ENCODE peak calls at places on chromosomes 13 and 19, in nine cellular contexts. One of them, this sample, is unnamed.
A peak's percentile ranks its signal among the peaks of the same experiment; 100 is the strongest.

GRCh38 chr19:46878613-46879375 is 18.0 kb downstream of the ARHGAP35 start:
- DNase-seq in lung: no peak
- DNase-seq in brain microvascular endothelial cell: peak; percentile 91
- DNase-seq in thoracic aorta: no peak
- DNase-seq in psoas muscle: no peak
- DNase-seq in activated CD8-positive, alpha-beta T cell treated with anti-CD3 and anti-CD28 coated beads for 36 hours: peak; percentile 28
- DNase-seq in CD4-positive, alpha-beta T cell: no peak
- DNase-seq in Calu3: no peak
- DNase-seq in adrenal gland: no peak
- DNase-seq in this sample: no peak

GRCh38 chr13:30791354-30791921 is 56.1 kb downstream of the ALOX5AP start:
- DNase-seq in CD4-positive, alpha-beta T cell: no peak
- DNase-seq in brain microvascular endothelial cell: no peak
- DNase-seq in lung: no peak
- DNase-seq in Calu3: no peak
- DNase-seq in psoas muscle: no peak
- DNase-seq in thoracic aorta: no peak
- DNase-seq in adrenal gland: no peak
- DNase-seq in activated CD8-positive, alpha-beta T cell treated with anti-CD3 and anti-CD28 coated beads for 36 hours: no peak
- DNase-seq in this sample: no peak

GRCh38 chr13:44934724-44935123 is 54.5 kb downstream of the NUFIP1 start:
- DNase-seq in psoas muscle: no peak
- DNase-seq in Calu3: no peak
- DNase-seq in activated CD8-positive, alpha-beta T cell treated with anti-CD3 and anti-CD28 coated beads for 36 hours: no peak
- DNase-seq in adrenal gland: no peak
- DNase-seq in CD4-positive, alpha-beta T cell: no peak
- DNase-seq in brain microvascular endothelial cell: no peak
- DNase-seq in thoracic aorta: no peak
- DNase-seq in lung: no peak
- DNase-seq in this sample: no peak

GRCh38 chr13:74067818-74068217 is 66.4 kb downstream of the KLF12 start:
- DNase-seq in activated CD8-positive, alpha-beta T cell treated with anti-CD3 and anti-CD28 coated beads for 36 hours: no peak
- DNase-seq in psoas muscle: no peak
- DNase-seq in lung: no peak
- DNase-seq in CD4-positive, alpha-beta T cell: no peak
- DNase-seq in thoracic aorta: no peak
- DNase-seq in Calu3: no peak
- DNase-seq in brain microvascular endothelial cell: no peak
- DNase-seq in adrenal gland: no peak
- DNase-seq in this sample: no peak

GRCh38 chr13:80716610-80717081 is 375.7 kb upstream of the SPRY2 start:
- DNase-seq in lung: peak; percentile 39
- DNase-seq in brain microvascular endothelial cell: no peak
- DNase-seq in CD4-positive, alpha-beta T cell: no peak
- DNase-seq in thoracic aorta: no peak
- DNase-seq in adrenal gland: peak; percentile 9
- DNase-seq in Calu3: peak; percentile 6
- DNase-seq in activated CD8-positive, alpha-beta T cell treated with anti-CD3 and anti-CD28 coated beads for 36 hours: no peak
- DNase-seq in psoas muscle: no peak
- DNase-seq in this sample: peak; percentile 47

GRCh38 chr19:18789883-18790565 is 1.1 kb downstream of the COMP start:
- DNase-seq in lung: no peak
- DNase-seq in thoracic aorta: no peak
- DNase-seq in psoas muscle: peak; percentile 64
- DNase-seq in brain microvascular endothelial cell: no peak
- DNase-seq in CD4-positive, alpha-beta T cell: no peak
- DNase-seq in Calu3: no peak
- DNase-seq in adrenal gland: no peak
- DNase-seq in activated CD8-positive, alpha-beta T cell treated with anti-CD3 and anti-CD28 coated beads for 36 hours: peak; percentile 46
- DNase-seq in this sample: no peak

GRCh38 chr13:78750735-78751134 is 91.8 kb upstream of the OBI1 start:
- DNase-seq in lung: no peak
- DNase-seq in thoracic aorta: no peak
- DNase-seq in Calu3: no peak
- DNase-seq in CD4-positive, alpha-beta T cell: no peak
- DNase-seq in activated CD8-positive, alpha-beta T cell treated with anti-CD3 and anti-CD28 coated beads for 36 hours: no peak
- DNase-seq in brain microvascular endothelial cell: no peak
- DNase-seq in adrenal gland: no peak
- DNase-seq in psoas muscle: no peak
- DNase-seq in this sample: no peak

GRCh38 chr13:33615436-33615835 is 202.5 kb upstream of the RFC3 start:
- DNase-seq in CD4-positive, alpha-beta T cell: no peak
- DNase-seq in activated CD8-positive, alpha-beta T cell treated with anti-CD3 and anti-CD28 coated beads for 36 hours: no peak
- DNase-seq in psoas muscle: no peak
- DNase-seq in thoracic aorta: no peak
- DNase-seq in Calu3: no peak
- DNase-seq in lung: no peak
- DNase-seq in adrenal gland: no peak
- DNase-seq in brain microvascular endothelial cell: no peak
- DNase-seq in this sample: no peak

GRCh38 chr13:48769107-48769704 is 115.5 kb downstream of the CYSLTR2 start:
- DNase-seq in activated CD8-positive, alpha-beta T cell treated with anti-CD3 and anti-CD28 coated beads for 36 hours: peak; percentile 93
- DNase-seq in thoracic aorta: peak; percentile 85
- DNase-seq in CD4-positive, alpha-beta T cell: peak; percentile 81
- DNase-seq in Calu3: peak; percentile 80
- DNase-seq in adrenal gland: peak; percentile 86
- DNase-seq in lung: peak; percentile 86
- DNase-seq in brain microvascular endothelial cell: peak; percentile 95
- DNase-seq in psoas muscle: peak; percentile 31
- DNase-seq in this sample: no peak

GRCh38 chr13:49302222-49302621 is 54.5 kb downstream of the CDADC1 start:
- DNase-seq in CD4-positive, alpha-beta T cell: no peak
- DNase-seq in thoracic aorta: no peak
- DNase-seq in Calu3: no peak
- DNase-seq in activated CD8-positive, alpha-beta T cell treated with anti-CD3 and anti-CD28 coated beads for 36 hours: no peak
- DNase-seq in adrenal gland: no peak
- DNase-seq in brain microvascular endothelial cell: no peak
- DNase-seq in psoas muscle: no peak
- DNase-seq in lung: no peak
- DNase-seq in this sample: no peak

GRCh38 chr13:114131581-114132418 is 623 bp downstream of the RASA3 start:
- DNase-seq in CD4-positive, alpha-beta T cell: peak; percentile 33
- DNase-seq in adrenal gland: no peak
- DNase-seq in psoas muscle: no peak
- DNase-seq in thoracic aorta: no peak
- DNase-seq in lung: no peak
- DNase-seq in activated CD8-positive, alpha-beta T cell treated with anti-CD3 and anti-CD28 coated beads for 36 hours: peak; percentile 53
- DNase-seq in brain microvascular endothelial cell: no peak
- DNase-seq in Calu3: no peak
- DNase-seq in this sample: peak; percentile 92

DNA sequence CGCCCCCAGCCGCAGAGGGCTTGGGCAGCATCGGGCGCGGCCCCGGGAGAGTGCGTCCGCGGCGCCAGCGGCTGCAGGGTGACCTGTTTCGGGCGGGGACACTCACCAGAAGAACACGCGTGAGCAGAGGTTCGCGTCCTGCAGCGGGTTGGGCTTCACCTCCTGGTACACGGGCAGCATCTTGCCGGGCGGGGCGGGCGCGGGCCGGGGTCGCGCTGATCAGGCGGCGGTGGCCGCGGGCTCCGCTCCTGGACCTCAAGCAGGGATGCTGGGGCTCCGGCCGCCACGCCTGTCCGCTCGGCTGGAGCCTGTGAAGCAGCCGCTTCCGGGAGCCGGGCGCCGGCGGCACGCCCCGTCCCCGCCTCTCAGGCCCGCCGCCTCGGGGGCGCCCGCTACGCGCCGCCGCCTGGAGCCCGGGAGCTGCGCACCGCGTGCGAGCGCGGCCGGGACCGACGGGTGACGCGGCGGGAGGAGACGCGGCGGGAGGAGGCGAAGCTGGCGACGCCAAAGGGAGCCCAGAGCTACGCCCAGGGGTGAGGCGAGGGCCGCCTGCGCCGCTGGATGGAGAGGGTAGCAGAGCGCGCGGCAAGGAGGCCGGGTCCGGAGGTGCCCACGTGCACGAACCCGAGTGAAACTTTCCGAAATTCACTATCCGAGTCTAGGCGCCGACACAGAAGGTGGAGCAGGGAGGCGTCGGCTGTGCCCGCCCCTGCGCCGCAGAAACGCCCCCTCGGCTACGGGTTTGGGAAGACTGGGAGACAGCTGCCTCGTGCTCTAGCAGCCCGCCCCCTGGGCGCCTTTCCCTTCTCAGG is at the start of gene ABCC4:
- DNase-seq in Calu3: peak; percentile 58
- DNase-seq in psoas muscle: peak; percentile 69
- DNase-seq in brain microvascular endothelial cell: peak; percentile 41
- DNase-seq in CD4-positive, alpha-beta T cell: peak; percentile 16
- DNase-seq in thoracic aorta: no peak
- DNase-seq in adrenal gland: peak; percentile 60
- DNase-seq in lung: peak; percentile 67
- DNase-seq in activated CD8-positive, alpha-beta T cell treated with anti-CD3 and anti-CD28 coated beads for 36 hours: peak; percentile 52
- DNase-seq in this sample: no peak
- TF ChIP-seq CTCF in Calu3: no peak
- TF ChIP-seq CTCF in psoas muscle: no peak
- TF ChIP-seq CTCF in brain microvascular endothelial cell: peak; percentile 2
- TF ChIP-seq CTCF in CD4-positive, alpha-beta T cell: no peak
- TF ChIP-seq CTCF in thoracic aorta: no peak
- TF ChIP-seq CTCF in adrenal gland: no peak
- TF ChIP-seq CTCF in lung: no peak
- TF ChIP-seq CTCF in activated CD8-positive, alpha-beta T cell treated with anti-CD3 and anti-CD28 coated beads for 36 hours: no peak
- TF ChIP-seq CTCF in this sample: peak; percentile 42

GRCh38 chr19:533485-534058 is 2.0 kb downstream of the CDC34 start:
- DNase-seq in CD4-positive, alpha-beta T cell: no peak
- DNase-seq in Calu3: no peak
- DNase-seq in lung: no peak
- DNase-seq in adrenal gland: no peak
- DNase-seq in psoas muscle: no peak
- DNase-seq in activated CD8-positive, alpha-beta T cell treated with anti-CD3 and anti-CD28 coated beads for 36 hours: no peak
- DNase-seq in thoracic aorta: no peak
- DNase-seq in brain microvascular endothelial cell: no peak
- DNase-seq in this sample: no peak

GRCh38 chr19:532578-533484 is 1.3 kb downstream of the CDC34 start:
- DNase-seq in CD4-positive, alpha-beta T cell: peak; percentile 39
- DNase-seq in brain microvascular endothelial cell: peak; percentile 54
- DNase-seq in lung: peak; percentile 62
- DNase-seq in adrenal gland: peak; percentile 76
- DNase-seq in thoracic aorta: no peak
- DNase-seq in psoas muscle: peak; percentile 84
- DNase-seq in Calu3: peak; percentile 48
- DNase-seq in activated CD8-positive, alpha-beta T cell treated with anti-CD3 and anti-CD28 coated beads for 36 hours: peak; percentile 62
- DNase-seq in this sample: peak; percentile 90

GRCh38 chr19:531753-532571 is at the start of gene CDC34:
- DNase-seq in psoas muscle: no peak
- DNase-seq in Calu3: no peak
- DNase-seq in brain microvascular endothelial cell: no peak
- DNase-seq in lung: no peak
- DNase-seq in adrenal gland: no peak
- DNase-seq in thoracic aorta: no peak
- DNase-seq in CD4-positive, alpha-beta T cell: no peak
- DNase-seq in activated CD8-positive, alpha-beta T cell treated with anti-CD3 and anti-CD28 coated beads for 36 hours: no peak
- DNase-seq in this sample: peak; percentile 79

GRCh38 chr19:535017-535835 is 3.7 kb downstream of the CDC34 start:
- DNase-seq in lung: no peak
- DNase-seq in thoracic aorta: no peak
- DNase-seq in psoas muscle: no peak
- DNase-seq in CD4-positive, alpha-beta T cell: no peak
- DNase-seq in adrenal gland: no peak
- DNase-seq in activated CD8-positive, alpha-beta T cell treated with anti-CD3 and anti-CD28 coated beads for 36 hours: no peak
- DNase-seq in brain microvascular endothelial cell: no peak
- DNase-seq in Calu3: peak; percentile 52
- DNase-seq in this sample: no peak

DNA sequence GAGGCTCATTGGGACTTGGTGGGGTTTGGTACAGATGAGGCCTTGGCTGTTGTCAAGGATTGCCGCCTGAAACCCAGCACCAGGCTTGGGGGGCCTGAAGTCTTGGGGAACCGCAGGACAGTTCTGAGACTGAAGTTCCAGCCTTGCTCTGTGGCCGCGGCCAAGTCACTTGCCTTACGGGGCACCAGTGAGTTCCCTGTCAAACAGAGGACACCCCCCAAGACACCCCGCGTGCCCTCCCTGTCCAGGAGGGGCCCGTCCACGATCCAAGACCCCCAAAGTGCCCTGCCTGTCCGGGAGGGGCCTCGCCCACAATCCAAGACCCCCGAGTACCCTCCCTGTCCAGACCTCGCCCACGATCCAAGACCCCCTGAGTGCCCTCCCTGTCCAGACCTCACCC is 2.5 kb downstream of the CDC34 start:
- DNase-seq in brain microvascular endothelial cell: no peak
- DNase-seq in CD4-positive, alpha-beta T cell: no peak
- DNase-seq in psoas muscle: no peak
- DNase-seq in lung: no peak
- DNase-seq in Calu3: no peak
- DNase-seq in activated CD8-positive, alpha-beta T cell treated with anti-CD3 and anti-CD28 coated beads for 36 hours: no peak
- DNase-seq in adrenal gland: no peak
- DNase-seq in thoracic aorta: no peak
- DNase-seq in this sample: no peak
- TF ChIP-seq CTCF in brain microvascular endothelial cell: no peak
- TF ChIP-seq CTCF in CD4-positive, alpha-beta T cell: no peak
- TF ChIP-seq CTCF in psoas muscle: no peak
- TF ChIP-seq CTCF in lung: no peak
- TF ChIP-seq CTCF in Calu3: no peak
- TF ChIP-seq CTCF in activated CD8-positive, alpha-beta T cell treated with anti-CD3 and anti-CD28 coated beads for 36 hours: no peak
- TF ChIP-seq CTCF in adrenal gland: no peak
- TF ChIP-seq CTCF in thoracic aorta: no peak
- TF ChIP-seq CTCF in this sample: no peak

GRCh38 chr13:24148414-24149305 is 11.9 kb upstream of the SPATA13 start:
- DNase-seq in adrenal gland: peak; percentile 89
- DNase-seq in brain microvascular endothelial cell: peak; percentile 94
- DNase-seq in thoracic aorta: no peak
- DNase-seq in lung: peak; percentile 72
- DNase-seq in CD4-positive, alpha-beta T cell: no peak
- DNase-seq in psoas muscle: peak; percentile 19
- DNase-seq in activated CD8-positive, alpha-beta T cell treated with anti-CD3 and anti-CD28 coated beads for 36 hours: no peak
- DNase-seq in Calu3: peak; percentile 80
- DNase-seq in this sample: no peak
- TF ChIP-seq CTCF in adrenal gland: no peak
- TF ChIP-seq CTCF in brain microvascular endothelial cell: peak; percentile 44
- TF ChIP-seq CTCF in thoracic aorta: no peak
- TF ChIP-seq CTCF in lung: no peak
- TF ChIP-seq CTCF in CD4-positive, alpha-beta T cell: no peak
- TF ChIP-seq CTCF in psoas muscle: no peak
- TF ChIP-seq CTCF in activated CD8-positive, alpha-beta T cell treated with anti-CD3 and anti-CD28 coated beads for 36 hours: no peak
- TF ChIP-seq CTCF in Calu3: no peak
- TF ChIP-seq CTCF in this sample: peak; percentile 37

GRCh38 chr13:77331421-77331820 is 4.5 kb upstream of the MYCBP2 start:
- DNase-seq in Calu3: no peak
- DNase-seq in activated CD8-positive, alpha-beta T cell treated with anti-CD3 and anti-CD28 coated beads for 36 hours: no peak
- DNase-seq in psoas muscle: no peak
- DNase-seq in lung: no peak
- DNase-seq in brain microvascular endothelial cell: no peak
- DNase-seq in thoracic aorta: no peak
- DNase-seq in adrenal gland: no peak
- DNase-seq in CD4-positive, alpha-beta T cell: no peak
- DNase-seq in this sample: no peak
- TF ChIP-seq CTCF in Calu3: no peak
- TF ChIP-seq CTCF in activated CD8-positive, alpha-beta T cell treated with anti-CD3 and anti-CD28 coated beads for 36 hours: no peak
- TF ChIP-seq CTCF in psoas muscle: no peak
- TF ChIP-seq CTCF in lung: no peak
- TF ChIP-seq CTCF in brain microvascular endothelial cell: no peak
- TF ChIP-seq CTCF in thoracic aorta: no peak
- TF ChIP-seq CTCF in adrenal gland: no peak
- TF ChIP-seq CTCF in CD4-positive, alpha-beta T cell: no peak
- TF ChIP-seq CTCF in this sample: no peak

GRCh38 chr19:8698433-8699063 is at the start of gene ACTL9:
- DNase-seq in lung: no peak
- DNase-seq in thoracic aorta: no peak
- DNase-seq in psoas muscle: no peak
- DNase-seq in adrenal gland: no peak
- DNase-seq in Calu3: no peak
- DNase-seq in activated CD8-positive, alpha-beta T cell treated with anti-CD3 and anti-CD28 coated beads for 36 hours: no peak
- DNase-seq in CD4-positive, alpha-beta T cell: no peak
- DNase-seq in brain microvascular endothelial cell: no peak
- DNase-seq in this sample: no peak
- TF ChIP-seq CTCF in lung: no peak
- TF ChIP-seq CTCF in thoracic aorta: no peak
- TF ChIP-seq CTCF in psoas muscle: no peak
- TF ChIP-seq CTCF in adrenal gland: no peak
- TF ChIP-seq CTCF in Calu3: no peak
- TF ChIP-seq CTCF in activated CD8-positive, alpha-beta T cell treated with anti-CD3 and anti-CD28 coated beads for 36 hours: no peak
- TF ChIP-seq CTCF in CD4-positive, alpha-beta T cell: no peak
- TF ChIP-seq CTCF in brain microvascular endothelial cell: no peak
- TF ChIP-seq CTCF in this sample: no peak